ENCODE peak calls at places on chromosomes 4 and X, in seven cellular contexts. E, S, P, J, D, L and W are unnamed samples.

GRCh38 chrX:131917588-131917987 is 105.5 kb upstream of the STK26 start:
- DNase-seq in S (no peak), E (no peak), D (no peak), L (no peak), J (no peak), P (no peak), W (no peak)

GRCh38 chrX:56765816-56766553 is 36.9 kb downstream of the NBDY start:
- DNase-seq in D (no peak), E (peak; percentile 10), P (peak; percentile 50), L (no peak), S (no peak), J (no peak), W (no peak)

GRCh38 chr4:27046851-27047250 is 186.2 kb downstream of the STIM2 start:
- DNase-seq in J (no peak), L (no peak), E (no peak), D (no peak), S (no peak), P (no peak), W (no peak)

GRCh38 chr4:129453524-129453923 is 357.6 kb downstream of the C4orf33 start:
- DNase-seq in J (no peak), D (no peak), S (no peak), L (no peak), P (no peak), E (no peak), W (no peak)

GRCh38 chr4:105106416-105106815 is 40.3 kb upstream of the TET2 start:
- DNase-seq in D (no peak), P (no peak), S (no peak), J (no peak), E (no peak), L (no peak), W (no peak)

GRCh38 chr4:143302526-143302925 is 34.1 kb upstream of the GAB1 start:
- DNase-seq in J (no peak), D (no peak), S (peak; percentile 28), E (no peak), L (no peak), P (peak; percentile 53), W (no peak)

GRCh38 chr4:46931981-46932380 is 22.9 kb upstream of the COX7B2 start:
- DNase-seq in D (no peak), J (peak; percentile 1), L (peak; percentile 37), E (peak; percentile 29), P (peak; percentile 37), S (peak; percentile 68), W (peak; percentile 15)

GRCh38 chr4:85747871-85748491 is 273.0 kb downstream of the ARHGAP24 start:
- DNase-seq in P (peak; percentile 80), L (peak; percentile 85), D (peak; percentile 73), S (peak; percentile 87), E (peak; percentile 43), J (peak; percentile 25), W (peak; percentile 39)

GRCh38 chr4:153573881-153574807 is 108.0 kb downstream of the TMEM131L start:
- DNase-seq in D (peak; percentile 37), S (peak; percentile 39), P (peak; percentile 87), E (peak; percentile 69), L (peak; percentile 74), J (peak; percentile 66), W (peak; percentile 23)

GRCh38 chr4:78313754-78314120 is 237.8 kb upstream of the ANXA3 start:
- DNase-seq in S (no peak), D (no peak), L (no peak), E (no peak), J (no peak), P (no peak), W (no peak)

GRCh38 chrX:36431819-36432218 is 512.3 kb downstream of the CFAP47 start:
- DNase-seq in L (peak; percentile 14), J (peak; percentile 65), D (no peak), P (peak; percentile 0), S (peak; percentile 36), E (no peak), W (no peak)

GRCh38 chrX:54745676-54746075 is 52.4 kb downstream of the ITIH6 start:
- DNase-seq in S (no peak), J (no peak), D (no peak), L (no peak), E (no peak), P (no peak), W (no peak)

GRCh38 chrX:110402855-110403230 is 44.2 kb downstream of the RTL9 start:
- DNase-seq in S (no peak), D (no peak), J (no peak), E (no peak), L (no peak), P (no peak), W (no peak)

GRCh38 chr4:117417856-117418255 is 332.5 kb upstream of the TRAM1L1 start:
- DNase-seq in L (no peak), D (no peak), P (no peak), E (no peak), S (no peak), J (no peak), W (no peak)

GRCh38 chr4:173642509-173642908 is 112.5 kb upstream of the HAND2 start:
- DNase-seq in P (no peak), L (no peak), D (no peak), J (no peak), E (no peak), S (peak; percentile 10), W (no peak)

GRCh38 chr4:185726931-185727330 is 85.1 kb downstream of the SORBS2 start:
- DNase-seq in L (no peak), D (no peak), E (no peak), P (peak; percentile 39), J (no peak), S (no peak), W (no peak)

GRCh38 chr4:181281451-181281850 is 961.8 kb upstream of the TENM3 start:
- DNase-seq in L (no peak), P (no peak), S (no peak), E (no peak), J (no peak), D (no peak), W (no peak)

GRCh38 chrX:80816051-80816450 is 6.4 kb upstream of the BRWD3 start:
- DNase-seq in L (no peak), P (no peak), D (no peak), J (no peak), S (peak; percentile 59), E (no peak), W (no peak)

GRCh38 chr4:6403400-6403685 is 69.1 kb downstream of the PPP2R2C start:
- DNase-seq in D (no peak), L (no peak), J (no peak), S (no peak), P (no peak), E (no peak), W (no peak)

GRCh38 chr4:42878868-42879267 is 13.6 kb upstream of the GRXCR1 start:
- DNase-seq in S (no peak), E (no peak), J (no peak), D (no peak), P (no peak), L (no peak), W (no peak)

GRCh38 chrX:16479206-16479869 is 170.6 kb upstream of the S100G start:
- DNase-seq in E (no peak), S (no peak), J (peak; percentile 30), P (peak; percentile 68), L (peak; percentile 34), D (no peak), W (no peak)

GRCh38 chr4:83011779-83012630 is 1.4 kb upstream of the LIN54 start:
- DNase-seq in L (peak; percentile 62), E (peak; percentile 53), J (no peak), P (peak; percentile 70), S (peak; percentile 44), D (no peak), W (peak; percentile 37)

GRCh38 chr4:4673070-4673469 is 131.2 kb upstream of the STX18 start:
- DNase-seq in E (peak; percentile 69), S (peak; percentile 98), D (peak; percentile 95), J (no peak), L (peak; percentile 32), P (peak; percentile 88), W (peak; percentile 97)

GRCh38 chr4:78629991-78630541 is 78.5 kb downstream of the ANXA3 start:
- DNase-seq in E (peak; percentile 54), J (no peak), L (peak; percentile 63), P (no peak), D (no peak), S (peak; percentile 95), W (no peak)

GRCh38 chr4:82044141-82044993 is 329.4 kb downstream of the HNRNPD start:
- DNase-seq in E (peak; percentile 40), L (peak; percentile 85), S (peak; percentile 83), D (no peak), J (peak; percentile 3), P (peak; percentile 71), W (peak; percentile 67)

GRCh38 chrX:15158736-15159406 is 111.0 kb downstream of the ASB9 start:
- DNase-seq in D (no peak), L (no peak), E (no peak), S (no peak), P (peak; percentile 24), J (no peak), W (no peak)

GRCh38 chr4:38757945-38758344 is 24.8 kb downstream of the TLR10 start:
- DNase-seq in J (no peak), L (peak; percentile 48), P (no peak), E (no peak), S (peak; percentile 66), D (peak; percentile 61), W (peak; percentile 9)

GRCh38 chr4:24137596-24137962 is 247.7 kb upstream of the PPARGC1A start:
- DNase-seq in L (no peak), P (no peak), E (no peak), S (no peak), J (no peak), D (no peak), W (no peak)

GRCh38 chrX:56615282-56615681 is 51.9 kb downstream of the UBQLN2 start:
- DNase-seq in E (no peak), L (peak; percentile 9), D (no peak), S (no peak), P (no peak), J (no peak), W (no peak)

GRCh38 chrX:31199770-31200114 is 127.9 kb upstream of the FTHL17 start:
- DNase-seq in D (no peak), E (no peak), J (no peak), S (no peak), P (no peak), L (peak; percentile 48), W (no peak)

GRCh38 chrX:47217121-47217851 is 1.2 kb upstream of the CDK16 start:
- DNase-seq in L (peak; percentile 82), S (peak; percentile 73), P (peak; percentile 86), E (peak; percentile 60), J (no peak), D (no peak), W (peak; percentile 32)

GRCh38 chr4:67131224-67131623 is 414.1 kb downstream of the CENPC start:
- DNase-seq in J (no peak), P (no peak), L (no peak), E (no peak), D (no peak), S (no peak), W (no peak)

GRCh38 chrX:114071412-114071811 is 512.5 kb upstream of the HTR2C start:
- DNase-seq in L (no peak), E (no peak), P (no peak), D (no peak), S (no peak), J (no peak), W (no peak)

GRCh38 chr4:150591284-150591874 is 9.4 kb downstream of the MAB21L2 start:
- DNase-seq in D (no peak), L (peak; percentile 9), E (no peak), P (no peak), S (peak; percentile 76), J (no peak), W (peak; percentile 40)

GRCh38 chr4:133151301-133151680 is 2.2 kb downstream of the PCDH10 start:
- DNase-seq in S (peak; percentile 60), E (no peak), J (no peak), L (no peak), P (peak; percentile 1), D (no peak), W (peak; percentile 21)

GRCh38 chr4:40747436-40747835 is 2.3 kb upstream of the NSUN7 start:
- DNase-seq in P (no peak), D (no peak), J (no peak), S (no peak), E (no peak), L (no peak), W (peak; percentile 8)

GRCh38 chr4:81217794-81218193 is 2.8 kb upstream of the PRKG2 start:
- DNase-seq in J (no peak), P (no peak), S (no peak), L (no peak), E (no peak), D (no peak), W (no peak)

GRCh38 chrX:3567681-3568080 is 145.8 kb downstream of the PRKX start:
- DNase-seq in L (no peak), J (no peak), D (no peak), E (no peak), P (peak; percentile 36), S (no peak), W (no peak)